ENCODE peak calls at places on chromosomes 3 and 15, in ten cellular contexts. W is dorsolateral prefrontal cortex; X is stomach; R is brain microvascular endothelial cell; N is CD8-positive, alpha-beta T cell; U is AG10803; M is heart right ventricle; J is psoas muscle; C is AG04449; O is PC-3. Z is an unnamed sample.

GRCh38 chr3:6266135-6266534 is 594.8 kb upstream of the GRM7 start:
- DNase-seq in R (no peak), J (no peak), X (no peak), C (no peak), W (no peak), N (no peak), O (no peak), M (no peak), U (no peak), Z (no peak)

GRCh38 chr15:39211108-39211979 is 369.5 kb upstream of the THBS1 start:
- DNase-seq in R (no peak), X (no peak), C (no peak), O (no peak), U (no peak), M (no peak), J (no peak), N (no peak), W (no peak), Z (no peak)

GRCh38 chr3:197573048-197573767 is 17.4 kb upstream of the BDH1 start:
- DNase-seq in O (no peak), R (no peak), X (no peak), W (no peak), J (no peak), C (no peak), U (no peak), N (no peak), M (no peak), Z (no peak)

GRCh38 chr3:44343421-44343820 is 4.9 kb downstream of the TCAIM start:
- DNase-seq in X (no peak), C (no peak), R (no peak), M (no peak), J (no peak), O (no peak), W (no peak), N (no peak), U (no peak), Z (no peak)

GRCh38 chr3:196422976-196423781 is 9.0 kb downstream of the UBXN7 start:
- DNase-seq in C (no peak), X (peak; percentile 74), W (peak; percentile 15), O (no peak), J (peak; percentile 93), U (no peak), N (no peak), M (peak; percentile 82), R (no peak), Z (peak; percentile 36)

GRCh38 chr3:139302084-139302800 is 41.6 kb upstream of the MRPS22 start:
- DNase-seq in M (peak; percentile 61), O (peak; percentile 94), W (no peak), U (peak; percentile 100), X (no peak), R (peak; percentile 99), N (no peak), C (peak; percentile 98), J (peak; percentile 39), Z (peak; percentile 99)

GRCh38 chr15:51405646-51406194 is 64.3 kb downstream of the GLDN start:
- DNase-seq in O (no peak), J (no peak), R (no peak), C (no peak), X (no peak), W (no peak), U (no peak), M (no peak), N (no peak), Z (no peak)

GRCh38 chr3:183895296-183895695 is 10.6 kb upstream of the PARL start:
- DNase-seq in J (no peak), U (peak; percentile 58), R (peak; percentile 29), X (no peak), C (peak; percentile 5), O (peak; percentile 71), N (no peak), W (no peak), M (no peak), Z (peak; percentile 58)

GRCh38 chr15:67254238-67255175 is at the start of the genes AAGAB and IQCH:
- DNase-seq in M (peak; percentile 97), R (peak; percentile 98), W (peak; percentile 94), C (peak; percentile 85), X (peak; percentile 98), O (peak; percentile 94), J (peak; percentile 99), U (peak; percentile 98), N (peak; percentile 97), Z (peak; percentile 97)

GRCh38 chr15:67256051-67256450 is 1.5 kb downstream of the IQCH start:
- DNase-seq in J (no peak), X (no peak), U (no peak), C (no peak), R (no peak), W (no peak), M (no peak), O (no peak), N (no peak), Z (no peak)

GRCh38 chr15:67251318-67251717 is 3.1 kb downstream of the AAGAB start:
- DNase-seq in M (no peak), C (no peak), W (no peak), J (no peak), R (no peak), O (no peak), N (no peak), X (no peak), U (no peak), Z (no peak)

GRCh38 chr15:67253517-67254237 is 784 bp downstream of the AAGAB start:
- DNase-seq in M (no peak), R (no peak), W (no peak), X (no peak), O (peak; percentile 7), N (no peak), U (peak; percentile 28), C (no peak), J (no peak), Z (peak; percentile 42)

DNA sequence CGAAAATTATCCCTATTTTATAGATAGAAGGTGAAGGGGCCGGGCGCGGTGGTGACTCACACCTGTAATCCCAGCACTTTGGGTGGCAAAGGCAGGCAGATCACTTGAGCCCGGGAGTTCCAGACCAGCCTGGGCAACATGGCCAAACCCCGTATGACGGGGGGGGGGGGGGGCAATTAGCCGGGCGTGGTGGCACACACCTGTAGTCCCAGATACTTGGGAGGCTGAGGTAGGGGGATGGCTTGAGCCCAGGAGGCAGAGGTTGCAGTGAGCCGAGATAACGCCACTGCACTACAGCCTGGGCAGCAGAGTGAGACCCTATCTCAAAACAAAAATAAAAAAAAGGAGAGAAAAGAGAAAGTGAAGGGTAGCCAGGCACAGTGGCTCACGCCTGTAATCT is 1.4 kb downstream of the AAGAB start:
- DNase-seq in W (no peak), R (no peak), C (no peak), X (no peak), U (no peak), J (no peak), O (peak; percentile 24), N (no peak), M (no peak), Z (no peak)
- H3K4me3 ChIP-seq in W (peak overlapping the region; percentile 99), R (peak overlapping the region; percentile 94), C (peak overlapping the region; percentile 94), X (peak overlapping the region; percentile 84), U (peak overlapping the region; percentile 97), J (peak overlapping the region; percentile 87), O (peak overlapping the region; percentile 78), N (no peak overlapping the region), M (peak overlapping the region; percentile 90), Z (peak overlapping the region; percentile 99)

GRCh38 chr15:71485094-71485693 is 325.2 kb upstream of the NR2E3 start:
- DNase-seq in N (no peak), R (no peak), O (peak; percentile 23), M (no peak), J (no peak), C (no peak), X (no peak), U (no peak), W (no peak), Z (no peak)
- TF ChIP-seq CTCF in N (no peak), R (peak; percentile 72), O (peak; percentile 69), M (no peak), J (peak; percentile 17), C (peak; percentile 19), X (no peak), U (peak; percentile 43), W (no peak), Z (peak; percentile 52)

GRCh38 chr15:44092221-44092620 is 102.8 kb downstream of the FRMD5 start:
- DNase-seq in M (no peak), J (no peak), R (peak; percentile 29), O (peak; percentile 40), C (no peak), W (no peak), N (no peak), U (peak; percentile 79), X (no peak), Z (peak; percentile 79)

GRCh38 chr15:44094776-44095175 is 100.3 kb downstream of the FRMD5 start:
- DNase-seq in J (no peak), W (no peak), C (no peak), X (no peak), N (no peak), O (no peak), M (no peak), R (peak; percentile 81), U (no peak), Z (peak; percentile 74)

GRCh38 chr15:44099671-44100070 is 95.4 kb downstream of the FRMD5 start:
- DNase-seq in R (no peak), C (peak; percentile 34), W (no peak), N (no peak), U (peak; percentile 65), X (no peak), M (no peak), J (no peak), O (no peak), Z (peak; percentile 42)

GRCh38 chr15:44097552-44097951 is 97.5 kb downstream of the FRMD5 start:
- DNase-seq in R (no peak), M (no peak), N (no peak), U (no peak), C (no peak), W (no peak), X (no peak), J (no peak), O (no peak), Z (no peak)

DNA sequence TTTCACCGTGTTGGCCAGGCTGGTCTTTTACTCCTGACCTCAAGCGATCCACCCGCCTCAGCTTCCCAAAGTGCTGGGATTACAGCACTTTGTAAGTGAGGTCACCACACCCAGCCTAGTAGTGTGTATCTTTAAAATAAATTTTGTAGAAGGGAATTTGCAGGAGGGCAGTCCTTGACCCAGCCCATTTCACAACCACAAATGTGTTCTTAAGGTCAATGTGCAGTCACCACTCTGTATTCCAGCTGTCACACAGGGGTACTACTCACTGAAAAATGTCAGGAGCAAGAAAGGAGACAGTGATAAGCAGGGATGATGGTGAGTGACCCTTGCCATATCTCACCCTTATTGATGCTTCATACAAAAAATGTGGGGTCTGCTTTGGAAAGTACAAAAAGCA is 98.5 kb downstream of the FRMD5 start:
- DNase-seq in U (no peak), W (no peak), M (no peak), C (no peak), J (no peak), X (no peak), R (no peak), N (no peak), O (no peak), Z (peak; percentile 9)
- H3K4me3 ChIP-seq in U (no peak overlapping the region), W (no peak overlapping the region), M (no peak overlapping the region), C (no peak overlapping the region), J (no peak overlapping the region), X (no peak overlapping the region), R (no peak overlapping the region), N (no peak overlapping the region), O (no peak overlapping the region), Z (no peak overlapping the region)

DNA sequence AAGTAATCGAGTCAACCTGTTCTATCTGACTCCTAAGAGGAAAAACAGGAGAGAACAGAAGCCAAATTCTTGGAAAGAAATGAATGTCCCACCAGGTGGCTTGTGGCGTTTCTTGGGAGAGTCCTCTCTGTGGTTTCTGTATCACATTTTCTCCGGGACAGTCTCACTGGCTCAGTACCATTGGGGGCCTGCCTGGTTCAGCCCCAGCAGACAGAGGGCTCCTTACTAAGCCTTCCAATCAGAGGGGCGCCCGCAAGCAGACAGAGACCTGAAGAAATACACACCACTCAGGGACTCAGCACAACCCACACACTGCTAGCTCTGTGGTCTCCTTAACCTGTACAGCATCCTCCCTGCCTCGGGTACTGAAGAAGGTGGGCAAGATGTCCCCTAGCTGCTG is 302.1 kb downstream of the TLE3 start:
- DNase-seq in C (no peak), N (no peak), R (no peak), W (no peak), X (no peak), O (no peak), U (no peak), M (no peak), J (no peak), Z (no peak)
- TF ChIP-seq CTCF in C (no peak), N (no peak), R (no peak), W (no peak), X (no peak), O (no peak), U (no peak), M (no peak), J (no peak), Z (no peak)

Z was measured in fibroblast of mammary gland.